ENCODE peak calls at places on chromosomes 13 and 19, in nine cellular contexts. One of them, this sample, is unnamed.

GRCh38 chr19:13869324-13869723 is 7.6 kb upstream of the NANOS3 start:
- DNase-seq in body of pancreas: no peak
- DNase-seq in mammary epithelial cell: no peak
- DNase-seq in esophagus squamous epithelium: no peak
- DNase-seq in uterus: no peak
- DNase-seq in SK-N-SH: no peak
- DNase-seq in heart right ventricle: no peak
- DNase-seq in PC-9: no peak
- DNase-seq in tibial artery: no peak
- DNase-seq in this sample: no peak

GRCh38 chr19:13882419-13882795 is 5.5 kb downstream of the NANOS3 start:
- DNase-seq in body of pancreas: no peak
- DNase-seq in mammary epithelial cell: no peak
- DNase-seq in esophagus squamous epithelium: no peak
- DNase-seq in uterus: no peak
- DNase-seq in SK-N-SH: no peak
- DNase-seq in heart right ventricle: no peak
- DNase-seq in PC-9: no peak
- DNase-seq in tibial artery: no peak
- DNase-seq in this sample: no peak

GRCh38 chr13:66689037-66689619 is 541.0 kb downstream of the PCDH9 start:
- DNase-seq in body of pancreas: no peak
- DNase-seq in mammary epithelial cell: no peak
- DNase-seq in esophagus squamous epithelium: no peak
- DNase-seq in uterus: no peak
- DNase-seq in SK-N-SH: peak; percentile 19
- DNase-seq in heart right ventricle: no peak
- DNase-seq in PC-9: no peak
- DNase-seq in tibial artery: no peak
- DNase-seq in this sample: no peak

GRCh38 chr13:50268500-50268899 is 253.3 kb downstream of the KCNRG start:
- DNase-seq in body of pancreas: no peak
- DNase-seq in mammary epithelial cell: no peak
- DNase-seq in esophagus squamous epithelium: no peak
- DNase-seq in uterus: no peak
- DNase-seq in SK-N-SH: peak; percentile 14
- DNase-seq in heart right ventricle: no peak
- DNase-seq in PC-9: no peak
- DNase-seq in tibial artery: no peak
- DNase-seq in this sample: no peak

GRCh38 chr13:42076309-42076713 is 27.9 kb downstream of the DGKH start:
- DNase-seq in body of pancreas: no peak
- DNase-seq in mammary epithelial cell: no peak
- DNase-seq in esophagus squamous epithelium: no peak
- DNase-seq in uterus: no peak
- DNase-seq in SK-N-SH: no peak
- DNase-seq in heart right ventricle: no peak
- DNase-seq in PC-9: no peak
- DNase-seq in tibial artery: no peak
- DNase-seq in this sample: no peak

GRCh38 chr19:35110974-35111373 is 4.6 kb upstream of the FXYD3 start:
- DNase-seq in body of pancreas: no peak
- DNase-seq in mammary epithelial cell: peak; percentile 75
- DNase-seq in esophagus squamous epithelium: no peak
- DNase-seq in uterus: no peak
- DNase-seq in SK-N-SH: no peak
- DNase-seq in heart right ventricle: no peak
- DNase-seq in PC-9: no peak
- DNase-seq in tibial artery: no peak
- DNase-seq in this sample: no peak

GRCh38 chr19:20151617-20152145 is 15.3 kb upstream of the ZNF486 start:
- DNase-seq in body of pancreas: no peak
- DNase-seq in mammary epithelial cell: no peak
- DNase-seq in esophagus squamous epithelium: no peak
- DNase-seq in uterus: no peak
- DNase-seq in SK-N-SH: no peak
- DNase-seq in heart right ventricle: no peak
- DNase-seq in PC-9: no peak
- DNase-seq in tibial artery: no peak
- DNase-seq in this sample: no peak

GRCh38 chr19:45400192-45400591 is 4.7 kb downstream of the PPP1R13L start:
- DNase-seq in body of pancreas: no peak
- DNase-seq in mammary epithelial cell: peak; percentile 94
- DNase-seq in esophagus squamous epithelium: no peak
- DNase-seq in uterus: no peak
- DNase-seq in SK-N-SH: no peak
- DNase-seq in heart right ventricle: no peak
- DNase-seq in PC-9: peak; percentile 54
- DNase-seq in tibial artery: no peak
- DNase-seq in this sample: peak; percentile 77

GRCh38 chr19:56405062-56405461 is 930 bp downstream of the ZNF583 start:
- DNase-seq in body of pancreas: no peak
- DNase-seq in mammary epithelial cell: no peak
- DNase-seq in esophagus squamous epithelium: no peak
- DNase-seq in uterus: no peak
- DNase-seq in SK-N-SH: no peak
- DNase-seq in heart right ventricle: no peak
- DNase-seq in PC-9: no peak
- DNase-seq in tibial artery: no peak
- DNase-seq in this sample: no peak

GRCh38 chr19:16078759-16079707 is 2.7 kb downstream of the TPM4 start:
- DNase-seq in body of pancreas: peak; percentile 76
- DNase-seq in mammary epithelial cell: peak; percentile 94
- DNase-seq in esophagus squamous epithelium: no peak
- DNase-seq in uterus: peak; percentile 94
- DNase-seq in SK-N-SH: peak; percentile 68
- DNase-seq in heart right ventricle: no peak
- DNase-seq in PC-9: peak; percentile 98
- DNase-seq in tibial artery: peak; percentile 87
- DNase-seq in this sample: peak; percentile 95

GRCh38 chr19:13098291-13099072 is 4.2 kb downstream of the LYL1 start:
- DNase-seq in body of pancreas: no peak
- DNase-seq in mammary epithelial cell: no peak
- DNase-seq in esophagus squamous epithelium: no peak
- DNase-seq in uterus: peak; percentile 65
- DNase-seq in SK-N-SH: no peak
- DNase-seq in heart right ventricle: peak; percentile 36
- DNase-seq in PC-9: no peak
- DNase-seq in tibial artery: no peak
- DNase-seq in this sample: no peak

GRCh38 chr19:2170219-2170618 is 6.5 kb downstream of the DOT1L start:
- DNase-seq in body of pancreas: no peak
- DNase-seq in mammary epithelial cell: no peak
- DNase-seq in esophagus squamous epithelium: no peak
- DNase-seq in uterus: no peak
- DNase-seq in SK-N-SH: no peak
- DNase-seq in heart right ventricle: no peak
- DNase-seq in PC-9: no peak
- DNase-seq in tibial artery: no peak
- DNase-seq in this sample: no peak

GRCh38 chr13:35514166-35514565 is 37.7 kb upstream of the MAB21L1 start:
- DNase-seq in body of pancreas: no peak
- DNase-seq in mammary epithelial cell: no peak
- DNase-seq in esophagus squamous epithelium: no peak
- DNase-seq in uterus: no peak
- DNase-seq in SK-N-SH: no peak
- DNase-seq in heart right ventricle: no peak
- DNase-seq in PC-9: no peak
- DNase-seq in tibial artery: no peak
- DNase-seq in this sample: no peak

GRCh38 chr13:48043789-48044503 is 6.4 kb downstream of the NUDT15 start:
- DNase-seq in body of pancreas: no peak
- DNase-seq in mammary epithelial cell: peak; percentile 16
- DNase-seq in esophagus squamous epithelium: no peak
- DNase-seq in uterus: no peak
- DNase-seq in SK-N-SH: no peak
- DNase-seq in heart right ventricle: no peak
- DNase-seq in PC-9: no peak
- DNase-seq in tibial artery: no peak
- DNase-seq in this sample: peak; percentile 23

GRCh38 chr13:32354040-32354439 is 38.7 kb downstream of the BRCA2 start:
- DNase-seq in body of pancreas: no peak
- DNase-seq in mammary epithelial cell: no peak
- DNase-seq in esophagus squamous epithelium: no peak
- DNase-seq in uterus: no peak
- DNase-seq in SK-N-SH: no peak
- DNase-seq in heart right ventricle: no peak
- DNase-seq in PC-9: no peak
- DNase-seq in tibial artery: no peak
- DNase-seq in this sample: no peak

GRCh38 chr13:112696869-112697465 is 7.1 kb downstream of the ATP11A start:
- DNase-seq in body of pancreas: no peak
- DNase-seq in mammary epithelial cell: no peak
- DNase-seq in esophagus squamous epithelium: no peak
- DNase-seq in uterus: no peak
- DNase-seq in SK-N-SH: no peak
- DNase-seq in heart right ventricle: no peak
- DNase-seq in PC-9: no peak
- DNase-seq in tibial artery: no peak
- DNase-seq in this sample: no peak
- H3K27ac ChIP-seq in body of pancreas: no peak overlapping the region
- H3K27ac ChIP-seq in mammary epithelial cell: no peak overlapping the region
- H3K27ac ChIP-seq in esophagus squamous epithelium: no peak overlapping the region
- H3K27ac ChIP-seq in uterus: no peak overlapping the region
- H3K27ac ChIP-seq in SK-N-SH: no peak overlapping the region
- H3K27ac ChIP-seq in heart right ventricle: no peak overlapping the region
- H3K27ac ChIP-seq in PC-9: no peak overlapping the region
- H3K27ac ChIP-seq in tibial artery: no peak overlapping the region
- H3K27ac ChIP-seq in this sample: no peak overlapping the region

DNA sequence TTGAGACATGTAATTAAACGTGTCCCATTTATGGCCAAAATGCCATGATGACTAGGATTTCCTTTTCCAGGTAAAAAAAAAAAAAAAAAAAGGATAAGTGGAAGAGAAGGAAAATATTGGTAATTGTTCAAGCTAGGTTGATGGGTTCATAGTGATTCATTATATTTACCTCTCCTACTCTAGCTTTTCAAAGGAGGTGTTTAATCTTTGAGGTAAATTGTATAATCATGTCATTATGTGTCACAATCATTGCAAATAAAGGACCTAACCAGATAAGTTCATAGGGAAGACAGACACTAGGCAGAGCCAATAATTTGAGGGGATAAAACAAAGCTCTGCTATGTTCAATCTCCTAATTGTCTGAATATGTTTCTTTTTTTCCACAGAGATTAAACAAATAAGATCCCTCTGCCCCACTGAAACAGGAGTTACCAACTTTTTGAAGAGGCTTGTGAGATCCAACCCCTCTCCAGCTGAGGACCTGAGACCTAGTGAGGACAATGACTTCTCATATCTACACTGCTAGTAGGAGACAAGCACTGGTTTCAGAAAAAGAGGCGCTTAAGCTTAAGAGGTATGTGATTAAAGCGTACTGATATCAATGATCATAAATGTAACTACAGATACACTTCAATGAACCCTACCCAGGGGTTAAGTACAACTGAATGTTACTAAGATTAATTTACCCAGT is 61.4 kb downstream of the USP12 start:
- DNase-seq in body of pancreas: no peak
- DNase-seq in mammary epithelial cell: no peak
- DNase-seq in esophagus squamous epithelium: no peak
- DNase-seq in uterus: no peak
- DNase-seq in SK-N-SH: no peak
- DNase-seq in heart right ventricle: no peak
- DNase-seq in PC-9: peak; percentile 34
- DNase-seq in tibial artery: no peak
- DNase-seq in this sample: no peak
- H3K27ac ChIP-seq in body of pancreas: no peak overlapping the region
- H3K27ac ChIP-seq in mammary epithelial cell: no peak overlapping the region
- H3K27ac ChIP-seq in esophagus squamous epithelium: no peak overlapping the region
- H3K27ac ChIP-seq in uterus: no peak overlapping the region
- H3K27ac ChIP-seq in SK-N-SH: no peak overlapping the region
- H3K27ac ChIP-seq in heart right ventricle: no peak overlapping the region
- H3K27ac ChIP-seq in PC-9: no peak overlapping the region
- H3K27ac ChIP-seq in tibial artery: no peak overlapping the region
- H3K27ac ChIP-seq in this sample: no peak overlapping the region

GRCh38 chr19:1041272-1041834 is 1.4 kb downstream of the ABCA7 start:
- DNase-seq in body of pancreas: no peak
- DNase-seq in mammary epithelial cell: no peak
- DNase-seq in esophagus squamous epithelium: no peak
- DNase-seq in uterus: no peak
- DNase-seq in SK-N-SH: no peak
- DNase-seq in heart right ventricle: no peak
- DNase-seq in PC-9: no peak
- DNase-seq in tibial artery: no peak
- DNase-seq in this sample: no peak
- H3K27ac ChIP-seq in body of pancreas: no peak overlapping the region
- H3K27ac ChIP-seq in mammary epithelial cell: no peak overlapping the region
- H3K27ac ChIP-seq in esophagus squamous epithelium: peak overlapping the region; percentile 81
- H3K27ac ChIP-seq in uterus: no peak overlapping the region
- H3K27ac ChIP-seq in SK-N-SH: no peak overlapping the region
- H3K27ac ChIP-seq in heart right ventricle: peak overlapping the region; percentile 19
- H3K27ac ChIP-seq in PC-9: no peak overlapping the region
- H3K27ac ChIP-seq in tibial artery: peak overlapping the region; percentile 62
- H3K27ac ChIP-seq in this sample: no peak overlapping the region

GRCh38 chr19:46863818-46864629 is 3.2 kb downstream of the ARHGAP35 start:
- DNase-seq in body of pancreas: peak; percentile 51
- DNase-seq in mammary epithelial cell: peak; percentile 79
- DNase-seq in esophagus squamous epithelium: no peak
- DNase-seq in uterus: peak; percentile 12
- DNase-seq in SK-N-SH: peak; percentile 47
- DNase-seq in heart right ventricle: no peak
- DNase-seq in PC-9: peak; percentile 99
- DNase-seq in tibial artery: no peak
- DNase-seq in this sample: no peak

GRCh38 chr19:46861691-46862503 is 1.1 kb downstream of the ARHGAP35 start:
- DNase-seq in body of pancreas: peak; percentile 28
- DNase-seq in mammary epithelial cell: peak; percentile 32
- DNase-seq in esophagus squamous epithelium: no peak
- DNase-seq in uterus: peak; percentile 25
- DNase-seq in SK-N-SH: no peak
- DNase-seq in heart right ventricle: peak; percentile 22
- DNase-seq in PC-9: no peak
- DNase-seq in tibial artery: no peak
- DNase-seq in this sample: no peak

GRCh38 chr19:46862974-46863632 is 2.3 kb downstream of the ARHGAP35 start:
- DNase-seq in body of pancreas: no peak
- DNase-seq in mammary epithelial cell: no peak
- DNase-seq in esophagus squamous epithelium: no peak
- DNase-seq in uterus: peak; percentile 8
- DNase-seq in SK-N-SH: no peak
- DNase-seq in heart right ventricle: no peak
- DNase-seq in PC-9: no peak
- DNase-seq in tibial artery: no peak
- DNase-seq in this sample: no peak

GRCh38 chr19:46860846-46861690 is at the start of gene ARHGAP35:
- DNase-seq in body of pancreas: peak; percentile 22
- DNase-seq in mammary epithelial cell: no peak
- DNase-seq in esophagus squamous epithelium: no peak
- DNase-seq in uterus: peak; percentile 30
- DNase-seq in SK-N-SH: peak; percentile 92
- DNase-seq in heart right ventricle: peak; percentile 43
- DNase-seq in PC-9: no peak
- DNase-seq in tibial artery: peak; percentile 47
- DNase-seq in this sample: no peak

GRCh38 chr19:46862504-46862835 is 1.7 kb downstream of the ARHGAP35 start:
- DNase-seq in body of pancreas: no peak
- DNase-seq in mammary epithelial cell: no peak
- DNase-seq in esophagus squamous epithelium: no peak
- DNase-seq in uterus: peak; percentile 11
- DNase-seq in SK-N-SH: no peak
- DNase-seq in heart right ventricle: no peak
- DNase-seq in PC-9: no peak
- DNase-seq in tibial artery: no peak
- DNase-seq in this sample: no peak
- H3K27ac ChIP-seq in body of pancreas: no peak overlapping the region
- H3K27ac ChIP-seq in mammary epithelial cell: peak overlapping the region; percentile 30
- H3K27ac ChIP-seq in esophagus squamous epithelium: peak overlapping the region; percentile 98
- H3K27ac ChIP-seq in uterus: peak overlapping the region; percentile 97
- H3K27ac ChIP-seq in SK-N-SH: peak overlapping the region; percentile 96
- H3K27ac ChIP-seq in heart right ventricle: peak overlapping the region; percentile 99
- H3K27ac ChIP-seq in PC-9: no peak overlapping the region
- H3K27ac ChIP-seq in tibial artery: peak overlapping the region; percentile 99
- H3K27ac ChIP-seq in this sample: no peak overlapping the region